ENCODE peak calls at places on chromosomes 12 and 14, in five cellular contexts. I, T, F, H and X are unnamed samples.

GRCh38 chr14:103856105-103856504 is 8.7 kb upstream of the PPP1R13B start:
- DNase-seq in I (no peak), T (no peak), F (no peak), H (no peak), X (no peak)

GRCh38 chr14:99430491-99430890 is 50.2 kb downstream of the SETD3 start:
- DNase-seq in I (peak; percentile 10), T (no peak), F (no peak), H (no peak), X (no peak)

GRCh38 chr14:58724702-58725101 is 86.9 kb downstream of the DACT1 start:
- DNase-seq in I (no peak), T (no peak), F (no peak), H (no peak), X (no peak)

GRCh38 chr12:56487448-56488040 is 417 bp downstream of the GLS2 start:
- DNase-seq in I (peak; percentile 17), T (no peak), F (no peak), H (no peak), X (no peak)

GRCh38 chr12:48854488-48854887 is 2.5 kb upstream of the DDX23 start:
- DNase-seq in I (no peak), T (no peak), F (no peak), H (no peak), X (no peak)

GRCh38 chr12:32302218-32302826 is 97.0 kb upstream of the FGD4 start:
- DNase-seq in I (no peak), T (no peak), F (no peak), H (peak; percentile 51), X (no peak)

GRCh38 chr12:30599631-30600030 is 96.0 kb downstream of the IPO8 start:
- DNase-seq in I (no peak), T (no peak), F (no peak), H (no peak), X (no peak)

GRCh38 chr14:18656627-18657026 is 55.7 kb downstream of the OR11H12 start:
- DNase-seq in I (no peak), T (no peak), F (no peak), H (peak; percentile 1), X (no peak)

GRCh38 chr14:68526420-68527105 is 266.3 kb downstream of the ZFP36L1 start:
- DNase-seq in I (no peak), T (no peak), F (peak; percentile 52), H (no peak), X (no peak)

GRCh38 chr12:28350502-28350901 is 160.2 kb downstream of the CCDC91 start:
- DNase-seq in I (no peak), T (no peak), F (no peak), H (no peak), X (no peak)

GRCh38 chr14:58746701-58747100 is 108.9 kb downstream of the DACT1 start:
- DNase-seq in I (no peak), T (no peak), F (no peak), H (no peak), X (no peak)